ENCODE peak calls at places on chromosomes 16 and 17, in seven cellular contexts. One of them, this sample, is unnamed. For H3K36me3, the result is how much of the 10 kb centered on the place peaks cover.

GRCh38 chr17:29674270-29674669 is 51.6 kb upstream of the CORO6 start:
- DNase-seq in keratinocyte: no peak
- DNase-seq in GM23338: no peak
- DNase-seq in aorta: no peak
- DNase-seq in psoas muscle: no peak
- DNase-seq in ovary: no peak
- DNase-seq in small intestine: no peak
- DNase-seq in this sample: no peak

GRCh38 chr17:79826210-79826680 is 13.0 kb downstream of the CBX4 start:
- DNase-seq in psoas muscle: no peak
- DNase-seq in GM23338: no peak
- DNase-seq in keratinocyte: no peak
- DNase-seq in aorta: no peak
- DNase-seq in ovary: no peak
- DNase-seq in small intestine: no peak
- DNase-seq in this sample: no peak

GRCh38 chr16:50386819-50387218 is 18.0 kb upstream of the BRD7 start:
- DNase-seq in GM23338: no peak
- DNase-seq in aorta: no peak
- DNase-seq in psoas muscle: no peak
- DNase-seq in ovary: no peak
- DNase-seq in small intestine: no peak
- DNase-seq in keratinocyte: no peak
- DNase-seq in this sample: no peak

GRCh38 chr17:81342700-81343070 is 47.6 kb upstream of the SLC38A10 start:
- DNase-seq in keratinocyte: no peak
- DNase-seq in GM23338: peak
- DNase-seq in psoas muscle: no peak
- DNase-seq in ovary: no peak
- DNase-seq in aorta: no peak
- DNase-seq in small intestine: no peak
- DNase-seq in this sample: no peak

GRCh38 chr17:68238894-68239293 is 8.9 kb upstream of the AMZ2 start:
- DNase-seq in ovary: no peak
- DNase-seq in GM23338: no peak
- DNase-seq in aorta: no peak
- DNase-seq in psoas muscle: no peak
- DNase-seq in keratinocyte: no peak
- DNase-seq in small intestine: no peak
- DNase-seq in this sample: no peak

GRCh38 chr16:21033707-21034106 is 116.9 kb downstream of the DNAH3 start:
- DNase-seq in aorta: no peak
- DNase-seq in keratinocyte: no peak
- DNase-seq in small intestine: no peak
- DNase-seq in psoas muscle: peak
- DNase-seq in ovary: no peak
- DNase-seq in GM23338: no peak
- DNase-seq in this sample: no peak

GRCh38 chr17:1905190-1905919 is 75.5 kb downstream of the RPA1 start:
- DNase-seq in ovary: no peak
- DNase-seq in psoas muscle: no peak
- DNase-seq in small intestine: peak
- DNase-seq in GM23338: no peak
- DNase-seq in aorta: no peak
- DNase-seq in keratinocyte: no peak
- DNase-seq in this sample: no peak

GRCh38 chr16:51151435-51151950 is 423 bp upstream of the SALL1 start:
- DNase-seq in GM23338: peak
- DNase-seq in aorta: no peak
- DNase-seq in psoas muscle: no peak
- DNase-seq in small intestine: no peak
- DNase-seq in ovary: peak
- DNase-seq in keratinocyte: no peak
- DNase-seq in this sample: no peak

GRCh38 chr17:7929158-7930029 is at the start of gene KCNAB3:
- DNase-seq in small intestine: peak
- DNase-seq in psoas muscle: no peak
- DNase-seq in ovary: peak
- DNase-seq in GM23338: peak
- DNase-seq in aorta: peak
- DNase-seq in keratinocyte: no peak
- DNase-seq in this sample: no peak

GRCh38 chr17:27861979-27862378 is 31.2 kb downstream of the LYRM9 start:
- DNase-seq in small intestine: peak
- DNase-seq in GM23338: no peak
- DNase-seq in keratinocyte: no peak
- DNase-seq in ovary: no peak
- DNase-seq in aorta: no peak
- DNase-seq in psoas muscle: no peak
- DNase-seq in this sample: no peak

GRCh38 chr17:15920758-15921239 is 24.1 kb upstream of the ADORA2B start:
- DNase-seq in aorta: no peak
- DNase-seq in ovary: no peak
- DNase-seq in GM23338: peak
- DNase-seq in keratinocyte: peak
- DNase-seq in small intestine: no peak
- DNase-seq in psoas muscle: no peak
- DNase-seq in this sample: no peak

GRCh38 chr17:45430006-45430737 is 2.5 kb downstream of the ARHGAP27 start:
- DNase-seq in GM23338: peak
- DNase-seq in ovary: no peak
- DNase-seq in keratinocyte: no peak
- DNase-seq in small intestine: peak
- DNase-seq in psoas muscle: peak
- DNase-seq in aorta: peak
- DNase-seq in this sample: no peak

GRCh38 chr17:8176197-8176940 is at the start of gene TMEM107:
- DNase-seq in ovary: peak
- DNase-seq in psoas muscle: peak
- DNase-seq in GM23338: peak
- DNase-seq in small intestine: peak
- DNase-seq in aorta: peak
- DNase-seq in keratinocyte: no peak
- DNase-seq in this sample: peak

GRCh38 chr17:68384941-68385340 is 72.4 kb downstream of the WIPI1 start:
- DNase-seq in small intestine: no peak
- DNase-seq in keratinocyte: no peak
- DNase-seq in GM23338: no peak
- DNase-seq in psoas muscle: no peak
- DNase-seq in ovary: no peak
- DNase-seq in aorta: no peak
- DNase-seq in this sample: no peak

GRCh38 chr17:82542439-82542838 is 22.9 kb downstream of the FOXK2 start:
- DNase-seq in psoas muscle: no peak
- DNase-seq in aorta: no peak
- DNase-seq in ovary: no peak
- DNase-seq in keratinocyte: no peak
- DNase-seq in small intestine: no peak
- DNase-seq in GM23338: no peak
- DNase-seq in this sample: no peak

GRCh38 chr17:82547981-82548380 is 28.4 kb downstream of the FOXK2 start:
- DNase-seq in small intestine: no peak
- DNase-seq in psoas muscle: no peak
- DNase-seq in ovary: no peak
- DNase-seq in aorta: no peak
- DNase-seq in keratinocyte: no peak
- DNase-seq in GM23338: no peak
- DNase-seq in this sample: no peak

GRCh38 chr17:82548681-82549303 is 29.3 kb downstream of the FOXK2 start:
- DNase-seq in aorta: peak
- DNase-seq in ovary: no peak
- DNase-seq in small intestine: peak
- DNase-seq in psoas muscle: no peak
- DNase-seq in GM23338: no peak
- DNase-seq in keratinocyte: no peak
- DNase-seq in this sample: no peak

GRCh38 chr17:82544431-82545070 is 25.0 kb downstream of the FOXK2 start:
- DNase-seq in aorta: no peak
- DNase-seq in small intestine: no peak
- DNase-seq in psoas muscle: peak
- DNase-seq in keratinocyte: no peak
- DNase-seq in GM23338: no peak
- DNase-seq in ovary: peak
- DNase-seq in this sample: no peak

GRCh38 chr17:82545071-82545462 is 25.5 kb downstream of the FOXK2 start:
- DNase-seq in ovary: peak
- DNase-seq in aorta: no peak
- DNase-seq in GM23338: no peak
- DNase-seq in keratinocyte: no peak
- DNase-seq in small intestine: no peak
- DNase-seq in psoas muscle: no peak
- DNase-seq in this sample: no peak
- H3K4me3 ChIP-seq in ovary: peak
- H3K4me3 ChIP-seq in aorta: peak
- H3K4me3 ChIP-seq in GM23338: no peak
- H3K4me3 ChIP-seq in keratinocyte: no peak
- H3K4me3 ChIP-seq in small intestine: no peak
- H3K4me3 ChIP-seq in psoas muscle: peak
- H3K4me3 ChIP-seq in this sample: peak

GRCh38 chr16:30067584-30067916 is 2.0 kb downstream of the ALDOA start:
- DNase-seq in small intestine: no peak
- DNase-seq in GM23338: no peak
- DNase-seq in ovary: no peak
- DNase-seq in keratinocyte: no peak
- DNase-seq in aorta: no peak
- DNase-seq in psoas muscle: no peak
- DNase-seq in this sample: no peak
- H3K36me3 ChIP-seq in small intestine: under half
- H3K36me3 ChIP-seq in GM23338: under half
- H3K36me3 ChIP-seq in ovary: under half
- H3K36me3 ChIP-seq in keratinocyte: under half
- H3K36me3 ChIP-seq in aorta: under half
- H3K36me3 ChIP-seq in psoas muscle: under half
- H3K36me3 ChIP-seq in this sample: half or more

GRCh38 chr17:57109393-57110151 is 24.5 kb downstream of the AKAP1 start:
- DNase-seq in keratinocyte: peak
- DNase-seq in ovary: peak
- DNase-seq in aorta: no peak
- DNase-seq in small intestine: no peak
- DNase-seq in psoas muscle: peak
- DNase-seq in GM23338: peak
- DNase-seq in this sample: no peak
- H3K27ac ChIP-seq in keratinocyte: no peak
- H3K27ac ChIP-seq in ovary: peak
- H3K27ac ChIP-seq in aorta: peak
- H3K27ac ChIP-seq in small intestine: peak
- H3K27ac ChIP-seq in psoas muscle: peak
- H3K27ac ChIP-seq in GM23338: no peak
- H3K27ac ChIP-seq in this sample: peak

DNA sequence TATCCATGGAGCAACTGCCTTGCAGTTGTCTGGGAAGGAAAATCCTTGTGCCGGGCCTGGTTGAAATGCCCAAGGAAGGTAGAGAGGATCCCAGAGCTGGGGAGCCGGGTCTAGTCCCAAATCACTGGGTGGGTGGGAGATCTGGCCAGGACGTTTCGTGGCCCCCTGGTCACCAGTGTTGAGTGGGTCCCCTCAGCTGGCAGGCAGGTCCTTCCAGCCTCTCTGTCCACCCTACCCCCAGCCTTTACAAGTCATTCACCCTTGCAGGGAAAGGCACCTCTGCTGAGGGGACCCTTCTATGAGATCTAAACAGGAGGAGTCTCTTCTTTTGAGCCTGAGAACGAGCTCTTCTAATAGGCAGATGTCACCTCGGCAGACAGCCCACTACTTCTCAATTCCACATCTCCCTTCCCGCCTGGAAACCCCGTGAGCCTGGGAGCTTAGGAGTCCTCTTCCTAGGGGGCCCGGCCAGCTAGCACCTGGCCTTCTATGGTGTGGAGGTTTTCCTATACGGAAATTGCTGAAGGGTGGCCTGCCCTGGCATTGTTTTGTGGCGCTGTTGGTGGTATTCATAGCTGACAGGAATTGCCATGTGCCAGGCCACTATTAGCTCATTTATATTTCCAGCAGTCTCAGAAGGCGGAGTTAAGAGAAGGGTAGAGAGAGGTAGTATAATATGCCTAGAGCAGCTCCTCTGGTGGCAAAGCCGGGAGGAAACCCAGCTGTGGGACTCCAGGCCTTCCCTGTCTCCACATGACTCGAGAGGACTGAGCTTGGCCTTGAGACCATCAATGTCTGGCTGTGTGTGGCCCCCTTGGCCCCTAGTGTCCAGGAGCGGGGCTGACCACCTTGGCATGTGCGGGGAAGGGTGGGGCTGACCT is 13.3 kb downstream of the MPRIP start:
- DNase-seq in aorta: no peak
- DNase-seq in ovary: peak
- DNase-seq in GM23338: peak
- DNase-seq in psoas muscle: peak
- DNase-seq in keratinocyte: no peak
- DNase-seq in small intestine: no peak
- DNase-seq in this sample: no peak
- H3K4me3 ChIP-seq in aorta: no peak
- H3K4me3 ChIP-seq in ovary: no peak
- H3K4me3 ChIP-seq in GM23338: no peak
- H3K4me3 ChIP-seq in psoas muscle: peak
- H3K4me3 ChIP-seq in keratinocyte: no peak
- H3K4me3 ChIP-seq in small intestine: no peak
- H3K4me3 ChIP-seq in this sample: no peak

GRCh38 chr16:48350716-48351115 is 34.5 kb downstream of the SIAH1 start:
- DNase-seq in ovary: no peak
- DNase-seq in aorta: no peak
- DNase-seq in psoas muscle: no peak
- DNase-seq in small intestine: no peak
- DNase-seq in GM23338: no peak
- DNase-seq in keratinocyte: peak
- DNase-seq in this sample: no peak
- H3K36me3 ChIP-seq in ovary: under half
- H3K36me3 ChIP-seq in aorta: under half
- H3K36me3 ChIP-seq in psoas muscle: under half
- H3K36me3 ChIP-seq in small intestine: under half
- H3K36me3 ChIP-seq in GM23338: under half
- H3K36me3 ChIP-seq in keratinocyte: under half
- H3K36me3 ChIP-seq in this sample: under half

GRCh38 chr17:36943250-36944220 is 5.2 kb upstream of the AATF start:
- DNase-seq in ovary: no peak
- DNase-seq in psoas muscle: no peak
- DNase-seq in keratinocyte: no peak
- DNase-seq in small intestine: no peak
- DNase-seq in GM23338: peak
- DNase-seq in aorta: no peak
- DNase-seq in this sample: no peak
- H3K27ac ChIP-seq in ovary: no peak
- H3K27ac ChIP-seq in psoas muscle: no peak
- H3K27ac ChIP-seq in keratinocyte: no peak
- H3K27ac ChIP-seq in small intestine: no peak
- H3K27ac ChIP-seq in GM23338: no peak
- H3K27ac ChIP-seq in aorta: no peak
- H3K27ac ChIP-seq in this sample: no peak

This sample was measured in right atrium auricular region.